ENCODE peak calls at places on chromosomes 16 and 17, in five cellular contexts. C is left lung; I is CD8-positive, alpha-beta memory T cell; O is uterus; S is breast epithelium. J is an unnamed sample.

GRCh38 chr17:31595076-31595475 is 203.6 kb downstream of the RAB11FIP4 start:
- DNase-seq in C (no peak), I (no peak), O (no peak), S (no peak), J (no peak)

GRCh38 chr16:75024591-75024990 is 25.8 kb downstream of the ZNRF1 start:
- DNase-seq in C (no peak), I (no peak), O (no peak), S (no peak), J (no peak)

GRCh38 chr16:31064882-31065461 is 9.1 kb downstream of the ZNF668 start:
- DNase-seq in C (no peak), I (no peak), O (peak), S (no peak), J (no peak)

GRCh38 chr17:7930841-7931631 is 710 bp downstream of the TRAPPC1 start:
- DNase-seq in C (no peak), I (no peak), O (no peak), S (no peak), J (no peak)

GRCh38 chr17:40022961-40023541 is 7.8 kb downstream of the CSF3 start:
- DNase-seq in C (peak), I (no peak), O (no peak), S (no peak), J (no peak)

GRCh38 chr17:82399030-82399429 is 19.1 kb upstream of the HEXD start:
- DNase-seq in C (peak), I (no peak), O (peak), S (peak), J (peak)

GRCh38 chr17:17841620-17842025 is 4.8 kb upstream of the SREBF1 start:
- DNase-seq in C (no peak), I (no peak), O (no peak), S (no peak), J (no peak)

GRCh38 chr17:78997881-78998280 is 11.7 kb downstream of the CANT1 start:
- DNase-seq in C (no peak), I (no peak), O (peak), S (no peak), J (no peak)

GRCh38 chr17:48542956-48543853 is 1.7 kb downstream of the HOXB2 start:
- DNase-seq in C (peak), I (peak), O (peak), S (no peak), J (no peak)

GRCh38 chr16:47079883-47080282 is 63.9 kb downstream of the NETO2 start:
- DNase-seq in C (no peak), I (no peak), O (no peak), S (no peak), J (no peak)

GRCh38 chr17:3870871-3871306 is 22.0 kb downstream of the CAMKK1 start:
- DNase-seq in C (no peak), I (no peak), O (no peak), S (no peak), J (no peak)

GRCh38 chr17:1709971-1710806 is at the start of gene TLCD2:
- DNase-seq in C (peak), I (no peak), O (peak), S (no peak), J (no peak)

GRCh38 chr17:50507871-50508572 is at the start of gene MYCBPAP:
- DNase-seq in C (peak), I (peak), O (peak), S (peak), J (peak)

GRCh38 chr17:82432017-82432416 is 13.6 kb upstream of the OGFOD3 start:
- DNase-seq in C (no peak), I (peak), O (no peak), S (no peak), J (no peak)

GRCh38 chr17:4554997-4555799 is at the start of gene MYBBP1A:
- DNase-seq in C (peak), I (peak), O (peak), S (peak), J (peak)

GRCh38 chr17:35879748-35880654 is at the start of gene CCL5:
- DNase-seq in C (no peak), I (peak), O (no peak), S (no peak), J (no peak)

GRCh38 chr16:17224859-17225258 is 245.9 kb downstream of the XYLT1 start:
- DNase-seq in C (no peak), I (no peak), O (peak), S (peak), J (no peak)

GRCh38 chr16:57906385-57907316 is 64.3 kb downstream of the CNGB1 start:
- DNase-seq in C (no peak), I (peak), O (no peak), S (no peak), J (no peak)

GRCh38 chr16:53892155-53892554 is 188.2 kb downstream of the FTO start:
- DNase-seq in C (no peak), I (peak), O (peak), S (peak), J (no peak)

GRCh38 chr17:31415640-31416502 is 24.4 kb downstream of the RAB11FIP4 start:
- DNase-seq in C (no peak), I (no peak), O (no peak), S (no peak), J (no peak)

GRCh38 chr17:49836111-49837030 is 11.5 kb downstream of the TAC4 start:
- DNase-seq in C (no peak), I (no peak), O (no peak), S (no peak), J (no peak)

GRCh38 chr16:21523411-21524067 is 75.8 kb upstream of the METTL9 start:
- DNase-seq in C (peak), I (peak), O (no peak), S (no peak), J (peak)

GRCh38 chr16:83940157-83940556 is 12.9 kb upstream of the OSGIN1 start:
- DNase-seq in C (no peak), I (no peak), O (no peak), S (no peak), J (no peak)

GRCh38 chr16:11354733-11355574 is 9.7 kb downstream of the RMI2 start:
- DNase-seq in C (no peak), I (peak), O (no peak), S (no peak), J (no peak)

GRCh38 chr17:82317394-82318168 is at the start of gene CD7:
- DNase-seq in C (no peak), I (peak), O (no peak), S (no peak), J (no peak)

GRCh38 chr17:21445091-21445650 is 69.0 kb downstream of the KCNJ12 start:
- DNase-seq in C (no peak), I (no peak), O (no peak), S (no peak), J (no peak)

GRCh38 chr16:72821551-72821950 is 226.4 kb downstream of the ZFHX3 start:
- DNase-seq in C (no peak), I (no peak), O (no peak), S (no peak), J (no peak)

GRCh38 chr17:75105269-75106080 is 4.3 kb upstream of the ARMC7 start:
- DNase-seq in C (no peak), I (no peak), O (no peak), S (no peak), J (no peak)

GRCh38 chr17:67492824-67493490 is 115.9 kb downstream of the PITPNC1 start:
- DNase-seq in C (no peak), I (no peak), O (no peak), S (no peak), J (no peak)

GRCh38 chr17:45876539-45876938 is 17.8 kb upstream of the MAPT start:
- DNase-seq in C (no peak), I (no peak), O (no peak), S (no peak), J (no peak)

GRCh38 chr17:44095647-44096496 is 25.3 kb downstream of the G6PC3 start:
- DNase-seq in C (no peak), I (no peak), O (peak), S (no peak), J (peak)

GRCh38 chr17:2814499-2815341 is 18.5 kb downstream of the RAP1GAP2 start:
- DNase-seq in C (peak), I (peak), O (no peak), S (no peak), J (no peak)

GRCh38 chr16:17566075-17566474 is 95.3 kb upstream of the XYLT1 start:
- DNase-seq in C (no peak), I (no peak), O (no peak), S (no peak), J (no peak)

GRCh38 chr16:53651357-53651756 is 52.3 kb downstream of the RPGRIP1L start:
- DNase-seq in C (no peak), I (no peak), O (no peak), S (no peak), J (no peak)

GRCh38 chr16:30659507-30660423 is 1.5 kb downstream of the FBRS start:
- DNase-seq in C (peak), I (peak), O (no peak), S (peak), J (no peak)

GRCh38 chr16:4646773-4647660 is 22.4 kb downstream of the MGRN1 start:
- DNase-seq in C (no peak), I (no peak), O (no peak), S (no peak), J (no peak)

GRCh38 chr16:65124596-65124995 is 2.7 kb upstream of the CDH11 start:
- DNase-seq in C (no peak), I (no peak), O (no peak), S (no peak), J (no peak)

GRCh38 chr16:65125322-65125721 is 3.5 kb upstream of the CDH11 start:
- DNase-seq in C (no peak), I (no peak), O (no peak), S (no peak), J (no peak)

GRCh38 chr16:65122974-65123845 is 1.3 kb upstream of the CDH11 start:
- DNase-seq in C (peak), I (no peak), O (peak), S (peak), J (peak)

GRCh38 chr16:65122724-65122973 is 786 bp upstream of the CDH11 start:
- DNase-seq in C (no peak), I (no peak), O (no peak), S (no peak), J (no peak)

DNA sequence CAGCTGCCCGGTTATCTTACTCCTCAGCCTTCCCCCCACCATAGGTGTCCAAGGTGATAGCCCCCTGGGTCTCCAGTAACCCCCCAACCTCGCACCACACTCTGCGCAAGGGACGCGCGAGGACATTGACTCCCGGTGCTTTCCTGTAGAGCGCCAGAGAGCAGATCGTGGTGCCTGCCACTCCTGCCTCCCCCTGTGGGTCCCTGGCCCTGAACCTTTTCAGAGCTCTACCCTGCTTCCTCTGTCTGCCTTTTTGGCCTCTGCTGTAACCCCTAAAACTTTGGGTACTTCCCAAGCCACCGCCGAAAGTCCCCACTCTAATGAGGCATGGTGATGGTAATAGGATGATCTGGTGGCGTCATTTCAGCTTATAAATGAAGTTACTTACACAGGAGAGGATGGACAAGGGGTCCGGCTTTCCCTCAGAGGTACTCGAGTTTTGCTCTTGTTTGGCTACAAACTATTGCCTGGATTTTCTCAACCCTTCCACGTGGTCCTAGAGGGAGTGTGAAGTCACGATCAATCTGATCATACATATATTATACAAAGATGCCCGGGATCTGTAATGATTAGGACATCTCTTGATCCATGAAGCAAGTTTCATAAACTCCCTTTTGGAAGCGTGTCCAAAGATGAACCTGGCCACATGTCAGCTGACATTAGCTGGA is 2.1 kb upstream of the CDH11 start:
- DNase-seq in C (peak), I (no peak), O (peak), S (no peak), J (no peak)
- H3K27ac ChIP-seq in C (peak), I (no peak), O (peak), S (peak), J (peak)

DNA sequence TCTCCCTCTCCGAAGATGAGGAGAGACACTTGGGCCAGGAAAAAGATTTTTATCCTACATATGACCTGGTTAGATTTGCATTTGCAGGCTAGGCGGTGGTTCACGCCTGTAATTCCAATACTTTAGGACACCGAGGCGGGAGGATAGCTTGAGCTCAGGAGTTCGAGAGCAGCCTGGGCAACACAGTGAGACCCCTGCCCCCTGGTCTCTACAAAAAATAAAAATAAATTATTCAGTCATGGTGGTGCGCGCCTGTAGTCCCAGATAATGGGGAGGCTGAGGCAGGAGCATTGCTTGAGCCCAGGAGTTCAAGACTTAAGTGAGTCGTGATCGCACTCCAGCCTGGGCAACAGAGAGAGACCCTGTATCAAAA is 7.9 kb upstream of the THAP11 start:
- DNase-seq in C (no peak), I (no peak), O (no peak), S (no peak), J (no peak)
- H3K27ac ChIP-seq in C (peak), I (peak), O (peak), S (peak), J (peak)

GRCh38 chr17:28938552-28938951 is 12.8 kb downstream of the PHF12 start:
- DNase-seq in C (no peak), I (no peak), O (no peak), S (no peak), J (no peak)
- H3K27ac ChIP-seq in C (peak), I (no peak), O (no peak), S (peak), J (peak)

DNA sequence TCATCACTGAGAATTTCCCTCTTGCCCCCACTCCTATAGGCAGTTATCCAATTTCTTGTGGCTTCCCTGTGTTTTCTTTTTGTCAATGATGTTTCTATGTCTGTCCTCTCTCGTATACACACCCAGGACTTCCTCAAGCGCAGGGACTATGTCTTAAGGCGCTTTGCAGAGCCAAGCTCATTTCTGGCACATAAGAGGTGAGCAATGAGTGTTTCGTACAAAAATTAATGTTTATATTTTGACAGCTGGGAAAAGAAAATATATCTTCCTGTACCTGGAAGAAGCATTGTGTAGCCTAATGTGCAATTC is 966 bp downstream of the DDX42 start:
- DNase-seq in C (no peak), I (no peak), O (no peak), S (no peak), J (no peak)
- H3K27ac ChIP-seq in C (peak), I (peak), O (peak), S (peak), J (no peak)

DNA sequence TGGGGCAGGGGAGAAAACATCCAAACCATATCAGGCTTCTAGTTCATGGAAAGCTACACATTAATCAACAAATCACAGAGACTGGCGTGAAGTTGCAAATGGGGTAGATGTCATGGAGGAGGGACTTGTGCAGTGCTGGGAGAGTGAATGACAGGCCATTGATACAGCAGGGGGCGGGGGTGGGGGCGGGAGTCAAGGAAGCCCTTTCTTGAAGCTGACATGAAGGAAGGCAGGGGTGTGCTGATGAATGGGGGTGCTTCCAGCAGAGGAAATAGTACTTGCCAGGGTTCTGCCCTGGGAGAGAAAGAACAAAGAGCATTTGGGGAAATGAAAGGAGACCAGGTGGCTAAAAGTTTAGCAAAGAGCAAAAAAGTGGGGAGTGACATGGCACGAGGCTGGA is 269.9 kb downstream of the SHISA9 start:
- DNase-seq in C (no peak), I (no peak), O (no peak), S (no peak), J (peak)
- H3K27ac ChIP-seq in C (no peak), I (no peak), O (no peak), S (no peak), J (no peak)

DNA sequence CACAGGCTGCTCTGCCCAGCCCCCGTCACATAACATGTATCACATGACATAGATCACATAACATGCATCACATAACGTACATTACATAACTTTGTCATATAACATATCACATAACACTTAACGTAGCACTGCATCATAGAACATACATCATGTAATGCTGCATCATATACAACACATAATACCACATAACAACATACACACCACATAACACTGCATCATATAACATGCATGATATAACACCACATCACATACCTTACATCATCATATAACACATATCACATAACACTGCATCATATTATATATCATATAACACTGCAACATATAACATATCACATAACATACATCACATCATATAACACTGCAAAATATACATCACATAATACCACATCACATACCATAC is 83.8 kb downstream of the AXIN2 start:
- DNase-seq in C (no peak), I (no peak), O (no peak), S (no peak), J (no peak)
- H3K27ac ChIP-seq in C (no peak), I (no peak), O (no peak), S (no peak), J (no peak)

GRCh38 chr16:86753399-86753798 is 175.1 kb downstream of the FOXL1 start:
- DNase-seq in C (no peak), I (no peak), O (no peak), S (no peak), J (no peak)

GRCh38 chr16:86748643-86749042 is 170.3 kb downstream of the FOXL1 start:
- DNase-seq in C (no peak), I (no peak), O (no peak), S (no peak), J (no peak)

GRCh38 chr16:86752582-86753175 is 174.3 kb downstream of the FOXL1 start:
- DNase-seq in C (peak), I (no peak), O (no peak), S (no peak), J (no peak)

GRCh38 chr16:86747761-86748160 is 169.4 kb downstream of the FOXL1 start:
- DNase-seq in C (no peak), I (no peak), O (no peak), S (no peak), J (no peak)

DNA sequence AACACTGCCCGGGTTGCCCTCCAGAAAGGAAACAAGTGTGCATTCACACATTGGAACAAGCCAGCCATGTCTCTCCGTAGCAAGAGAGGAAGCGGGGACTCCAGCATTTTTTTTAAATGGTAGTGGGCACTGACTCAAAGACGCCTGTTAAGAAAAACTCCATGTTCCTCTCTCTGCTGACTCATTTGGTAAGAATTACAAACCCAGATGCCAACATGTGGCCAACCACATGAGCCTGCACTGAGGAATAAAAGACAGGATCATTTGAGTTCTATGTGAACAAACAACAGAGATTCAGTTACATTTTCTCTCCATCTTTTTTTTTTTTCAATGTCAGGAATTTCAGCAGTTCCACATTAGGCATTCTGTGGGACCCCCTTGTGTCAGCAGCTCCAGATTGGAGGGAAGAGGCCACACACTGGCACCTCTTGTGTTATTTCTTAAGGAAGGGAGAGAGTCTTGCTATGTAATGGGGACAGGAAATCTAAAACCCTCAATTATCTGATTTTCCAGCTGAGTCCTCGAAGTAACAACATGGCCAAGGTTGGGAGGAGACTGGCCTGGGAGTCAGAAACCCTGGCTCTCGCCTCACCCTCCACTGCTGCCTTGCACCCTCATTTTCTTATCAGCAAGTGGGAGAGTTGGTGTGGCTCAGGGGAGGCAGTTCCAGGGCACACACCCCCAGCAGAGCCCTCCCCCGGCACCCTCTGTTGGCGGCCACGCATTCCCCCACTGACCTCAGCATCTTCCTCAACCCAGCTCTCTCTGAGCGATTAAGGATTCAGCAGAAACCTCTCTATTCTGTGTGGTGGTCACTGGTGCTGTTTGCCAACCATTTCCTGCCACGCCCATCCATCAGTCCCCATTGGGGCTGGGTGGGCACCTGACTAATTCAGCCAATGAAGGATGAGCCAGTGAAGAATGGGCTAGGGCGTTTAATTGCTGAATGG is 173.0 kb downstream of the FOXL1 start:
- DNase-seq in C (no peak), I (no peak), O (no peak), S (peak), J (no peak)
- H3K27ac ChIP-seq in C (no peak), I (no peak), O (no peak), S (peak), J (no peak)

J was measured in caudate nucleus.